ENCODE peak calls at places on chromosome 1, in five cellular contexts. One of them, this sample, is unnamed.

GRCh38 chr1:68826861-68827260 is 330.0 kb upstream of the DEPDC1 start:
- DNase-seq in mesenteric fat pad: no peak
- DNase-seq in transverse colon: no peak
- DNase-seq in CD8-positive, alpha-beta T cell: no peak
- DNase-seq in effector CD4-positive, alpha-beta T cell: no peak
- DNase-seq in this sample: no peak

GRCh38 chr1:4723106-4723505 is 68.7 kb downstream of the AJAP1 start:
- DNase-seq in effector CD4-positive, alpha-beta T cell: no peak
- DNase-seq in mesenteric fat pad: no peak
- DNase-seq in transverse colon: no peak
- DNase-seq in CD8-positive, alpha-beta T cell: no peak
- DNase-seq in this sample: no peak

GRCh38 chr1:12161662-12162458 is 4.9 kb upstream of the TNFRSF1B start:
- DNase-seq in effector CD4-positive, alpha-beta T cell: peak
- DNase-seq in mesenteric fat pad: no peak
- DNase-seq in CD8-positive, alpha-beta T cell: peak
- DNase-seq in transverse colon: peak
- DNase-seq in this sample: peak

GRCh38 chr1:196400478-196401453 is 207.5 kb downstream of the KCNT2 start:
- DNase-seq in effector CD4-positive, alpha-beta T cell: no peak
- DNase-seq in CD8-positive, alpha-beta T cell: no peak
- DNase-seq in transverse colon: peak
- DNase-seq in mesenteric fat pad: no peak
- DNase-seq in this sample: no peak

GRCh38 chr1:234902774-234903173 is 225.9 kb downstream of the TOMM20 start:
- DNase-seq in mesenteric fat pad: no peak
- DNase-seq in CD8-positive, alpha-beta T cell: no peak
- DNase-seq in transverse colon: no peak
- DNase-seq in effector CD4-positive, alpha-beta T cell: no peak
- DNase-seq in this sample: no peak

GRCh38 chr1:232301246-232301645 is 328.7 kb downstream of the SIPA1L2 start:
- DNase-seq in CD8-positive, alpha-beta T cell: no peak
- DNase-seq in mesenteric fat pad: no peak
- DNase-seq in effector CD4-positive, alpha-beta T cell: no peak
- DNase-seq in transverse colon: no peak
- DNase-seq in this sample: no peak

GRCh38 chr1:2384941-2385481 is 6.3 kb downstream of the MORN1 start:
- DNase-seq in transverse colon: peak
- DNase-seq in CD8-positive, alpha-beta T cell: no peak
- DNase-seq in effector CD4-positive, alpha-beta T cell: no peak
- DNase-seq in mesenteric fat pad: no peak
- DNase-seq in this sample: no peak

GRCh38 chr1:15584489-15585363 is at the start of gene AGMAT:
- DNase-seq in effector CD4-positive, alpha-beta T cell: peak
- DNase-seq in CD8-positive, alpha-beta T cell: peak
- DNase-seq in mesenteric fat pad: no peak
- DNase-seq in transverse colon: peak
- DNase-seq in this sample: peak

GRCh38 chr1:243549108-243549507 is 293.3 kb downstream of the SDCCAG8 start:
- DNase-seq in effector CD4-positive, alpha-beta T cell: no peak
- DNase-seq in transverse colon: no peak
- DNase-seq in mesenteric fat pad: no peak
- DNase-seq in CD8-positive, alpha-beta T cell: no peak
- DNase-seq in this sample: no peak

GRCh38 chr1:22104865-22105437 is 37.9 kb downstream of the WNT4 start:
- DNase-seq in CD8-positive, alpha-beta T cell: peak
- DNase-seq in transverse colon: no peak
- DNase-seq in mesenteric fat pad: no peak
- DNase-seq in effector CD4-positive, alpha-beta T cell: peak
- DNase-seq in this sample: peak

GRCh38 chr1:197618065-197618464 is 157.2 kb downstream of the DENND1B start:
- DNase-seq in effector CD4-positive, alpha-beta T cell: no peak
- DNase-seq in transverse colon: no peak
- DNase-seq in mesenteric fat pad: no peak
- DNase-seq in CD8-positive, alpha-beta T cell: no peak
- DNase-seq in this sample: no peak

GRCh38 chr1:47710075-47711071 is 272.5 kb downstream of the FOXD2 start:
- DNase-seq in CD8-positive, alpha-beta T cell: peak
- DNase-seq in mesenteric fat pad: peak
- DNase-seq in effector CD4-positive, alpha-beta T cell: peak
- DNase-seq in transverse colon: peak
- DNase-seq in this sample: peak

GRCh38 chr1:110606784-110607662 is 865 bp upstream of the KCNA2 start:
- DNase-seq in effector CD4-positive, alpha-beta T cell: no peak
- DNase-seq in transverse colon: peak
- DNase-seq in CD8-positive, alpha-beta T cell: no peak
- DNase-seq in mesenteric fat pad: peak
- DNase-seq in this sample: no peak

GRCh38 chr1:212062832-212063438 is 27.4 kb downstream of the DTL start:
- DNase-seq in transverse colon: no peak
- DNase-seq in mesenteric fat pad: no peak
- DNase-seq in effector CD4-positive, alpha-beta T cell: no peak
- DNase-seq in CD8-positive, alpha-beta T cell: no peak
- DNase-seq in this sample: no peak

GRCh38 chr1:117826551-117827078 is 102.8 kb downstream of the GDAP2 start:
- DNase-seq in mesenteric fat pad: no peak
- DNase-seq in transverse colon: no peak
- DNase-seq in effector CD4-positive, alpha-beta T cell: no peak
- DNase-seq in CD8-positive, alpha-beta T cell: no peak
- DNase-seq in this sample: no peak

GRCh38 chr1:110752941-110753725 is 78.4 kb upstream of the KCNA3 start:
- DNase-seq in mesenteric fat pad: no peak
- DNase-seq in effector CD4-positive, alpha-beta T cell: no peak
- DNase-seq in transverse colon: no peak
- DNase-seq in CD8-positive, alpha-beta T cell: no peak
- DNase-seq in this sample: no peak

GRCh38 chr1:46489169-46489637 is 433 bp upstream of the DMBX1 start:
- DNase-seq in mesenteric fat pad: no peak
- DNase-seq in CD8-positive, alpha-beta T cell: no peak
- DNase-seq in transverse colon: peak
- DNase-seq in effector CD4-positive, alpha-beta T cell: no peak
- DNase-seq in this sample: no peak

GRCh38 chr1:17287377-17287776 is 20.6 kb upstream of the PADI4 start:
- DNase-seq in CD8-positive, alpha-beta T cell: no peak
- DNase-seq in mesenteric fat pad: no peak
- DNase-seq in transverse colon: no peak
- DNase-seq in effector CD4-positive, alpha-beta T cell: no peak
- DNase-seq in this sample: no peak

GRCh38 chr1:162741574-162741973 is 48.9 kb upstream of the HSD17B7 start:
- DNase-seq in effector CD4-positive, alpha-beta T cell: no peak
- DNase-seq in CD8-positive, alpha-beta T cell: no peak
- DNase-seq in transverse colon: no peak
- DNase-seq in mesenteric fat pad: no peak
- DNase-seq in this sample: no peak

GRCh38 chr1:178580876-178581275 is 68.0 kb downstream of the TEX35 start:
- DNase-seq in mesenteric fat pad: no peak
- DNase-seq in transverse colon: no peak
- DNase-seq in CD8-positive, alpha-beta T cell: no peak
- DNase-seq in effector CD4-positive, alpha-beta T cell: no peak
- DNase-seq in this sample: no peak

GRCh38 chr1:9317591-9318331 is 25.1 kb downstream of the SPSB1 start:
- DNase-seq in mesenteric fat pad: no peak
- DNase-seq in CD8-positive, alpha-beta T cell: no peak
- DNase-seq in effector CD4-positive, alpha-beta T cell: no peak
- DNase-seq in transverse colon: peak
- DNase-seq in this sample: no peak